ENCODE peak calls at places on chromosomes 6 and 20, in ten cellular contexts. S is GM06990, E is progenitor cell of endocrine pancreas, Q is thoracic aorta, U is AG04450, K is A549, D is mesothelial cell of epicardium, B is glutamatergic neuron, W is upper lobe of left lung, Y is cardiac fibroblast. P is an unnamed sample.

GRCh38 chr6:117711369-117711768 is 36.1 kb downstream of the NUS1 start:
- DNase-seq in Q (no peak), D (no peak), E (no peak), U (no peak), Y (no peak), S (no peak), B (no peak), K (peak), W (no peak), P (no peak)

GRCh38 chr6:50837589-50838445 is 19.1 kb downstream of the TFAP2B start:
- DNase-seq in K (no peak), E (no peak), W (no peak), Y (no peak), Q (no peak), U (no peak), B (no peak), S (no peak), D (no peak), P (no peak)

GRCh38 chr6:30192076-30192475 is 21.1 kb downstream of the TRIM26 start:
- DNase-seq in B (no peak), Y (peak), U (no peak), K (no peak), E (no peak), W (no peak), S (no peak), D (no peak), Q (no peak), P (no peak)

GRCh38 chr6:36297511-36297910 is 27.7 kb downstream of the PNPLA1 start:
- DNase-seq in Y (no peak), U (no peak), B (no peak), W (no peak), E (no peak), S (no peak), K (no peak), Q (no peak), D (no peak), P (no peak)

GRCh38 chr6:116531675-116532570 is 13.6 kb downstream of the TRAPPC3L start:
- DNase-seq in E (peak), K (peak), Q (no peak), Y (peak), D (peak), B (peak), S (peak), W (peak), U (peak), P (no peak)

GRCh38 chr20:3652217-3652616 is 11.0 kb downstream of the GFRA4 start:
- DNase-seq in D (no peak), K (no peak), S (no peak), W (no peak), Q (no peak), B (no peak), U (no peak), Y (no peak), E (no peak), P (no peak)

GRCh38 chr6:32177182-32177787 is 920 bp upstream of the RNF5 start:
- DNase-seq in S (no peak), B (no peak), E (no peak), K (no peak), W (peak), U (no peak), Q (no peak), D (no peak), Y (no peak), P (no peak)

GRCh38 chr20:53284141-53285055 is 309.2 kb downstream of the ZNF217 start:
- DNase-seq in S (no peak), K (no peak), Y (no peak), E (no peak), Q (no peak), D (no peak), U (no peak), W (no peak), B (no peak), P (no peak)

GRCh38 chr20:8212286-8212685 is 80.2 kb downstream of the PLCB1 start:
- DNase-seq in D (no peak), K (no peak), S (peak), U (no peak), E (no peak), B (no peak), Q (no peak), Y (peak), W (no peak), P (no peak)

GRCh38 chr6:21263531-21264287 is 329.8 kb upstream of the SOX4 start:
- DNase-seq in E (no peak), D (no peak), Y (peak), U (no peak), Q (no peak), W (no peak), S (no peak), K (no peak), B (no peak), P (no peak)

GRCh38 chr6:109894181-109894580 is 83.9 kb upstream of the GPR6 start:
- DNase-seq in E (no peak), Q (no peak), D (no peak), U (no peak), S (peak), B (no peak), W (no peak), Y (no peak), K (no peak), P (no peak)

GRCh38 chr6:53615633-53616449 is 49.7 kb downstream of the KLHL31 start:
- DNase-seq in E (no peak), K (peak), W (no peak), Y (peak), Q (no peak), D (no peak), S (no peak), U (peak), B (no peak), P (no peak)

GRCh38 chr20:18213002-18213401 is 75.3 kb upstream of the ZNF133 start:
- DNase-seq in B (no peak), Q (no peak), S (no peak), Y (no peak), D (no peak), E (no peak), W (no peak), U (no peak), K (no peak), P (no peak)

GRCh38 chr20:35443003-35443402 is 5.0 kb upstream of the GDF5 start:
- DNase-seq in B (no peak), D (no peak), E (no peak), Y (peak), S (no peak), W (no peak), Q (no peak), U (no peak), K (no peak), P (no peak)

GRCh38 chr6:74857157-74857556 is 348.7 kb downstream of the COL12A1 start:
- DNase-seq in Y (no peak), K (peak), Q (no peak), W (no peak), S (no peak), D (no peak), B (no peak), E (no peak), U (no peak), P (no peak)

GRCh38 chr6:168180548-168181011 is 101.6 kb upstream of the FRMD1 start:
- DNase-seq in Y (no peak), U (no peak), D (peak), E (no peak), W (no peak), K (no peak), S (no peak), B (no peak), Q (no peak), P (no peak)

DNA sequence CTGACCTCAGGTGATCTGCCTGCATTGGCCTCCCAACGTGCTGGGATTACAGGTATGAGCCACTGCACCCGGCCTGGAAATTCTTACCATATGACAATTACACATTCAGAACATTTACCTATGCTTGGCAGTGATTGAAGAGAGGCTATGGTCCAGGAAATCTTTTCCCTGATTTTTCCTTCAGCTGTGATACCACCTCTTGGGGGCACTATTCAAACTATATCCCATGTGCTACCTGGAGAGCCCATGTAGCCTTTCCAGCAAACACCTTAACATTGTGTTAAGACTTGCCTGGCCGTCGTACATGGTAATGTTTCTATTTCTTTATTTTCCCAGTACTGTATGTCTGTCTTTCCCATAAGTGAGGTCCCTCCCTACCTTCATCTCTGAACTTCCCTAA is 61.7 kb upstream of the C20orf144 start:
- DNase-seq in Q (no peak), W (no peak), K (no peak), D (no peak), Y (no peak), E (no peak), U (no peak), B (no peak), S (no peak), P (no peak)
- TF ChIP-seq CTCF in Q (no peak), W (no peak), K (no peak), D (no peak), Y (no peak), E (peak), U (no peak), B (no peak), S (no peak), P (no peak)

GRCh38 chr6:7157752-7158616 is 50.2 kb downstream of the RREB1 start:
- DNase-seq in K (no peak), Q (no peak), W (no peak), D (no peak), S (no peak), Y (no peak), U (no peak), B (no peak), E (no peak), P (no peak)
- TF ChIP-seq CTCF in K (no peak), Q (no peak), W (no peak), D (no peak), S (no peak), Y (no peak), U (peak), B (no peak), E (no peak), P (no peak)

GRCh38 chr6:110999634-111000270 is 17.9 kb downstream of the RPF2 start:
- DNase-seq in W (no peak), S (no peak), U (no peak), B (no peak), Y (peak), E (no peak), D (no peak), K (peak), Q (no peak), P (no peak)
- TF ChIP-seq CTCF in W (no peak), S (peak), U (peak), B (peak), Y (peak), E (peak), D (peak), K (peak), Q (no peak), P (peak)

DNA sequence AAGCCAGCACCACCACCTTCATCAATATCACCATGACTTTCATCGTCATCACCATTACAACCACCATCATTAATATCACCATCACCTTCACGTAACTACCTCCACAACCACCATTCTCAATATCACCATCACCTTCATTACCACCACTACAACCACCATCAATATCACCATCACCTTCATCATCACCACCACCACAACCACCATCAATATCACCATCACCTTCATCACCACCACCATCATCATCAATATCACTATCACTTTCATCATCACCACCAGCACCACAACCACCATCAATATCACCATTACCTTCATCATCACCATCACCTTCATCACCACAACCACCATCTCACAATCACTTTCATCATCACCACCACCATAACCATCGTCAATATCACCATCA is 225.3 kb upstream of the SULF2 start:
- DNase-seq in U (no peak), K (no peak), Q (no peak), S (no peak), E (no peak), D (no peak), B (no peak), W (no peak), Y (no peak), P (no peak)
- TF ChIP-seq CTCF in U (no peak), K (no peak), Q (no peak), S (no peak), E (no peak), D (no peak), B (no peak), W (no peak), Y (no peak), P (no peak)

GRCh38 chr6:3708540-3708939 is 43.0 kb downstream of the PXDC1 start:
- DNase-seq in K (no peak), S (no peak), D (no peak), E (no peak), Q (no peak), W (no peak), B (no peak), U (no peak), Y (no peak), P (no peak)
- TF ChIP-seq CTCF in K (no peak), S (no peak), D (no peak), E (no peak), Q (no peak), W (no peak), B (no peak), U (no peak), Y (no peak), P (no peak)

GRCh38 chr20:24998631-24999445 is 6.3 kb upstream of the APMAP start:
- DNase-seq in U (no peak), D (peak), E (no peak), S (no peak), W (peak), B (no peak), Q (no peak), Y (no peak), K (no peak), P (peak)

GRCh38 chr20:24998121-24998520 is 5.6 kb upstream of the APMAP start:
- DNase-seq in D (no peak), E (no peak), W (no peak), Q (no peak), K (no peak), Y (no peak), S (no peak), B (no peak), U (no peak), P (no peak)

GRCh38 chr20:25003002-25003401 is 10.5 kb upstream of the APMAP start:
- DNase-seq in Q (no peak), E (no peak), D (no peak), W (no peak), U (no peak), Y (no peak), B (no peak), S (no peak), K (no peak), P (no peak)

GRCh38 chr20:24999568-24999967 is 7.0 kb upstream of the APMAP start:
- DNase-seq in Y (no peak), K (no peak), E (no peak), Q (no peak), D (peak), W (peak), U (no peak), B (no peak), S (no peak), P (no peak)

GRCh38 chr20:25000268-25000801 is 7.8 kb upstream of the APMAP start:
- DNase-seq in Q (no peak), W (peak), S (no peak), Y (peak), B (no peak), D (peak), K (peak), U (no peak), E (no peak), P (peak)
- TF ChIP-seq CTCF in Q (no peak), W (no peak), S (no peak), Y (peak), B (no peak), D (no peak), K (no peak), U (peak), E (no peak), P (no peak)

DNA sequence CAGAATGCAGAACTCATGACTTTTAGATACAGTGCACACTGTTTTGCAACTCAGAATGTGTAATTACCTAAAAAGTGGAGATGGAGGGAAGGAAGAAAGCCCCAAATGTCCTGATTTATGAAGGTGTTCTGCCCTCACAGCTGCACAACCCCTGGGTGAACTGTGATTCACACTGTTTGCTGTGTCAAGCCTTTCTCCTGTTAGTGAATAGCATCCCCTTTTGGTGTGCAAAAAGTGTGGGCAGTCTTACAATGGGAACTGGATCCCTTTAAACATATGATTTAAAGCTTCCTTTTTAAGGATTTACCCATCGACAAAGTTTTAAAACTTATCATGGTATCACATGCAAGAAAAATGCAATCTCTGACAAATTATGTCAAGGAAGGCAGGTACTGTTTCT is 633.4 kb upstream of the EPHA7 start:
- DNase-seq in W (no peak), U (no peak), Y (peak), E (no peak), K (peak), D (no peak), Q (no peak), B (no peak), S (no peak), P (no peak)
- TF ChIP-seq CTCF in W (no peak), U (no peak), Y (peak), E (peak), K (no peak), D (no peak), Q (no peak), B (no peak), S (no peak), P (no peak)

DNA sequence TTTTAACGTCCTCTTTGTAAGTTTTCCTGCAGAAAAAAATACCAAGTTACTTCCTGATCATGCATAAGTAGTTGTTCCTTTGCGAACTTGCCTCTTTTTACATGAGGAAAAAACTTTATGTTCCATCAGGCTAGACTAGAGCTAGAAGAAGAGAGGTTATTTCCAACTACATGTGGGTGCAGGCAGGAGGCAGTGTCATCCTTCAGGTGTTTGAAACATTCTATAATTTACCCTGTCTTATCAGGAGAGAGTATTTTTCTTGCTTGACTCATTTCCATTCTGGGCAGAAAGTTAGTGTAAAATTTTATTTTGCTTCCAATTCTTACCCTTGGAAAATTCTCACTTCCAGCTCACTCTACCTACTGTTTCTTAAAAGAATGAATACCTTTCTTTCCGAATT is 28.5 kb upstream of the EPHA7 start:
- DNase-seq in W (no peak), S (no peak), D (no peak), E (no peak), U (no peak), Y (no peak), Q (no peak), B (no peak), K (no peak), P (no peak)
- TF ChIP-seq CTCF in W (no peak), S (no peak), D (no peak), E (no peak), U (no peak), Y (no peak), Q (no peak), B (no peak), K (no peak), P (no peak)

GRCh38 chr6:128519132-128519930 is 1.1 kb downstream of the PTPRK start:
- DNase-seq in S (peak), W (peak), K (peak), D (peak), E (peak), U (no peak), B (peak), Q (no peak), Y (peak), P (peak)
- TF ChIP-seq CTCF in S (no peak), W (no peak), K (no peak), D (no peak), E (peak), U (peak), B (no peak), Q (peak), Y (peak), P (no peak)

P was measured in spleen.